ENCODE peak calls at places on chromosome 11, in six cellular contexts. T is A549; B is GOT3; Y is HT-29; V is stimulated activated CD4-positive, alpha-beta T cell treated with anti-CD3 and anti-CD28 coated beads, TNF-alpha, amount 100 ng/mL, for 48 hours; A is stomach. E is an unnamed sample.

GRCh38 chr11:73287400-73288101 is 15.4 kb downstream of the P2RY6 start:
- DNase-seq in T (peak; percentile 46), Y (no peak), B (no peak), A (no peak), V (no peak), E (no peak)

GRCh38 chr11:45266693-45267451 is 19.3 kb downstream of the SYT13 start:
- DNase-seq in A (no peak), Y (no peak), T (peak; percentile 38), B (no peak), V (no peak), E (peak; percentile 46)

GRCh38 chr11:132911186-132911585 is 621.1 kb downstream of the OPCML start:
- DNase-seq in B (no peak), T (peak; percentile 7), Y (peak; percentile 98), V (no peak), A (no peak), E (no peak)

GRCh38 chr11:26649884-26650283 is 72.0 kb downstream of the SLC5A12 start:
- DNase-seq in T (peak; percentile 80), A (peak; percentile 58), Y (peak; percentile 94), V (peak; percentile 2), B (no peak), E (peak; percentile 62)

GRCh38 chr11:28834877-28835276 is 726.7 kb downstream of the METTL15 start:
- DNase-seq in V (no peak), T (peak; percentile 74), A (no peak), B (no peak), Y (peak; percentile 19), E (no peak)

GRCh38 chr11:37450613-37451012 is 852.6 kb upstream of the RAG2 start:
- DNase-seq in V (no peak), T (no peak), B (no peak), A (no peak), Y (no peak), E (no peak)

GRCh38 chr11:82858133-82858532 is 42.1 kb downstream of the PRCP start:
- DNase-seq in A (no peak), V (no peak), B (no peak), Y (no peak), T (peak; percentile 5), E (no peak)

GRCh38 chr11:108698844-108699642 is 34.2 kb downstream of the DDX10 start:
- DNase-seq in Y (no peak), B (no peak), V (no peak), A (no peak), T (no peak), E (no peak)

GRCh38 chr11:31830406-31830805 is 19.3 kb upstream of the PAX6 start:
- DNase-seq in A (no peak), V (no peak), Y (no peak), T (no peak), B (no peak), E (no peak)

GRCh38 chr11:106305458-106305857 is 228.0 kb downstream of the AASDHPPT start:
- DNase-seq in Y (no peak), B (no peak), T (no peak), A (no peak), V (no peak), E (no peak)

GRCh38 chr11:26025680-26026079 is 306.2 kb upstream of the ANO3 start:
- DNase-seq in T (no peak), Y (no peak), B (no peak), A (no peak), V (no peak), E (no peak)

E was measured in glutamatergic neuron.